ENCODE peak calls at places on chromosome 22, in six cellular contexts. H is astrocyte, J is vagina, B is fibroblast of lung, I is progenitor cell of endocrine pancreas, E is HL-60. U is an unnamed sample.

GRCh38 chr22:38467904-38468760 is at the start of gene KDELR3:
- DNase-seq in H (peak), J (no peak), B (peak), I (no peak), E (no peak), U (no peak)

GRCh38 chr22:36383110-36383581 is 4.6 kb downstream of the MYH9 start:
- DNase-seq in H (peak), J (no peak), B (peak), I (no peak), E (peak), U (no peak)

GRCh38 chr22:38943882-38944281 is 13.5 kb upstream of the APOBEC3A start:
- DNase-seq in H (no peak), J (no peak), B (no peak), I (no peak), E (no peak), U (no peak)

GRCh38 chr22:25402501-25403283 is 161.8 kb upstream of the GRK3 start:
- DNase-seq in H (peak), J (peak), B (peak), I (no peak), E (no peak), U (no peak)

GRCh38 chr22:22091400-22091878 is 108.9 kb upstream of the TOP3B start:
- DNase-seq in H (no peak), J (no peak), B (no peak), I (no peak), E (no peak), U (no peak)

GRCh38 chr22:37775785-37776638 is 31.7 kb upstream of the GCAT start:
- DNase-seq in H (peak), J (no peak), B (peak), I (no peak), E (no peak), U (no peak)

GRCh38 chr22:18032455-18033101 is 8.2 kb upstream of the MICAL3 start:
- DNase-seq in H (peak), J (no peak), B (peak), I (no peak), E (no peak), U (no peak)

GRCh38 chr22:22938672-22939536 is 51.3 kb downstream of the IGLL5 start:
- DNase-seq in H (no peak), J (no peak), B (no peak), I (no peak), E (no peak), U (peak)

GRCh38 chr22:17570851-17571631 is 7.7 kb downstream of the SLC25A18 start:
- DNase-seq in H (peak), J (peak), B (peak), I (no peak), E (no peak), U (no peak)

GRCh38 chr22:48439560-48440135 is 1388.0 kb downstream of the BRD1 start:
- DNase-seq in H (no peak), J (no peak), B (no peak), I (no peak), E (no peak), U (no peak)

GRCh38 chr22:32202539-32203180 is 2.2 kb downstream of the RFPL2 start:
- DNase-seq in H (peak), J (no peak), B (peak), I (peak), E (peak), U (no peak)

GRCh38 chr22:37749831-37750595 is 53.2 kb downstream of the TRIOBP start:
- DNase-seq in H (peak), J (no peak), B (peak), I (no peak), E (no peak), U (no peak)

GRCh38 chr22:21816787-21817496 is 50.5 kb downstream of the MAPK1 start:
- DNase-seq in H (peak), J (no peak), B (peak), I (no peak), E (peak), U (peak)

GRCh38 chr22:26779929-26780328 is 122.5 kb downstream of the MIAT start:
- DNase-seq in H (no peak), J (no peak), B (no peak), I (no peak), E (no peak), U (no peak)

GRCh38 chr22:37331034-37331428 is 48.7 kb downstream of the CYTH4 start:
- DNase-seq in H (peak), J (no peak), B (peak), I (no peak), E (no peak), U (no peak)

GRCh38 chr22:20955548-20955947 is 11.5 kb upstream of the AIFM3 start:
- DNase-seq in H (no peak), J (no peak), B (no peak), I (no peak), E (peak), U (no peak)

GRCh38 chr22:37760152-37760551 is 47.6 kb upstream of the GCAT start:
- DNase-seq in H (no peak), J (no peak), B (no peak), I (no peak), E (no peak), U (no peak)

GRCh38 chr22:35212020-35212419 is 45.3 kb upstream of the HMGXB4 start:
- DNase-seq in H (peak), J (no peak), B (no peak), I (no peak), E (no peak), U (no peak)

GRCh38 chr22:17176715-17177114 is 17.6 kb upstream of the HDHD5 start:
- DNase-seq in H (no peak), J (no peak), B (no peak), I (no peak), E (no peak), U (no peak)

GRCh38 chr22:30348837-30349236 is 7.9 kb downstream of the SF3A1 start:
- DNase-seq in H (no peak), J (no peak), B (peak), I (no peak), E (no peak), U (no peak)

GRCh38 chr22:37740455-37741311 is 43.8 kb downstream of the TRIOBP start:
- DNase-seq in H (no peak), J (no peak), B (no peak), I (no peak), E (no peak), U (no peak)

GRCh38 chr22:29167032-29167911 is 38.4 kb upstream of the EMID1 start:
- DNase-seq in H (no peak), J (no peak), B (no peak), I (no peak), E (peak), U (no peak)

GRCh38 chr22:35684270-35684700 is 33.4 kb upstream of the APOL5 start:
- DNase-seq in H (no peak), J (no peak), B (peak), I (no peak), E (no peak), U (no peak)

GRCh38 chr22:35987994-35988393 is 40.6 kb downstream of the RBFOX2 start:
- DNase-seq in H (no peak), J (no peak), B (no peak), I (no peak), E (no peak), U (no peak)

GRCh38 chr22:38940985-38941384 is 16.4 kb upstream of the APOBEC3A start:
- DNase-seq in H (peak), J (no peak), B (no peak), I (no peak), E (no peak), U (no peak)

GRCh38 chr22:26848244-26848920 is 191.0 kb downstream of the MIAT start:
- DNase-seq in H (peak), J (peak), B (no peak), I (no peak), E (no peak), U (no peak)

GRCh38 chr22:28942801-28943500 is 59.6 kb downstream of the ZNRF3 start:
- DNase-seq in H (no peak), J (no peak), B (no peak), I (no peak), E (no peak), U (no peak)

GRCh38 chr22:37981282-37982011 is 2.9 kb downstream of the SOX10 start:
- DNase-seq in H (no peak), J (no peak), B (no peak), I (no peak), E (no peak), U (no peak)

DNA sequence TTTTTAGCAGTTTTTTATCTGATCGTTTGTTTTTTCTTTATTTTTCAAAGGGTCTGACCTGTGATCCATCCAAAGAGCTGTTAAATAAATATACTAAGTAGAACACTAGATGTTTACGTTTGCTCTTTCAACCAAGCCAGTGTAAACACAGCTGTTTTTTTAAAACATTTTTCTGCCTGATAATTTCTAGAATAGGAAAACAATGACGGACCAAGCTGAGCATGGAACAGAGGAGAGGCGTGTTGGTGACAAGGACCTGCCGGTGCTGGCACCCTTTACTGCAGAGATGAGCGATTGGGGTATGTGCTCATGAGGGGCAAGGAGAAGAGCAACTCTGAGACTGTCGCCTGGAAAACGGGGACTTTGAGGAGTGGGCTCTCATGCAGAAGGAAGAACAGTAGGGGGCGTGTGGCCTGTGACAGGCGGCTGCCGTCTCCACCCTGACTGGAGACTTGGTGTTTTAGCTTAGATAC is 28.6 kb upstream of the PANX2 start:
- DNase-seq in H (no peak), J (no peak), B (peak), I (no peak), E (no peak), U (no peak)
- TF ChIP-seq CTCF in H (no peak), J (no peak), B (peak), I (peak), E (no peak), U (no peak)

GRCh38 chr22:43857367-43857766 is 4.9 kb downstream of the SULT4A1 start:
- DNase-seq in H (no peak), J (no peak), B (no peak), I (no peak), E (no peak), U (no peak)
- TF ChIP-seq CTCF in H (no peak), J (no peak), B (no peak), I (no peak), E (no peak), U (no peak)

DNA sequence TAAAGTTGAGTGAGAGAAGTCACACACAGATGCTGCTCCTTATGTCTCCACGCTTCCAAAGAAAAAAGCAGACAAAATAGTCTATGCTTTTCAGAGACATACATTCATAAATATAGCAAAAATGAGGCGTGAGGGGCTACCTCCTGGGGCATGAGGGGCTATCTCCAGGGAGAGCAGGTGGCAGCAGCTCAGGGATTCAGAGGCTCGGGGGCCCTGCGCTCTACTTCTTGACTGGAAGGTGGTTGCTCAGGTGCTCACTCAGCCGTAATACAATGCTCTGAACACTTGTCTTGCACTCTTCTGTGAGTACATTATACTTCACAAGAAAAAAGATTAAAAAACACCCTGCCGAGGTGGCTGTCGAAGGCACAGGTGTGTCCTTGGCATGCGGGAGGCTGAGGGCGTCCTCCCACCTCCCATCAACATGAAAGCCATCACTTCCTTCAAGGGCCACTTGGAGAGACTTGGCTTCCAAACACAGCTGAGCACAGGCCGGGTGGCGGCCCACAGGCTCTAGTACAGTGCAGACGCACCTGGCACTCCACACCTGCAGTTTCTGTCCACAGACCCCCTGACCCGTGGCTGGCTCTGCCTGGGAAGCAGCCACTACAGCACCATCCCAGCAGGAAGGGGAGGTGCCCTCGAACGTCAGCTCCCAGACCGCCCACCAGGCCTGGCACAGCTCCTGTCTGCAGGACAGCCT is 37.0 kb downstream of the GNB1L start:
- DNase-seq in H (no peak), J (no peak), B (no peak), I (no peak), E (no peak), U (no peak)
- TF ChIP-seq CTCF in H (no peak), J (no peak), B (no peak), I (no peak), E (no peak), U (no peak)

DNA sequence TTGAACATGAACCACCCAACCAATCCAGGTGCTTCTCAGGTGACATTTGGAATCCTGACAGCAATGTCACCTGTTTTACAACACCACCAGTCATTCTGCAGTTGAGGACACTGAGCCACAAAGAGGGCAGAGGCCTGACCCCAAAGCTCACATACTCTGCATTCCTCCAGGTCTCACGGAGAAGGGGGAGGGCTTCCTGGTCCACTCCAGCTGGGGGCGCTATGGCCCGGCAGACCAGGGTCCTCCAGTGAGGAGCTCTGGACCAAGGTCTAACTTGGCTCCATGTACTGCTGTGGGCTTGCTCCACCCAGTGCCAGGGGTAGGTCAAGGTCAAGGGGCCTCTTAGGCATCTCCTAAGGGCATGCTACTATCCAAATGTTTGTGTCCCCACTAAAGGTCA is 1.5 kb upstream of the PNPLA3 start:
- DNase-seq in H (no peak), J (no peak), B (no peak), I (no peak), E (no peak), U (no peak)
- TF ChIP-seq CTCF in H (no peak), J (no peak), B (no peak), I (no peak), E (no peak), U (no peak)

DNA sequence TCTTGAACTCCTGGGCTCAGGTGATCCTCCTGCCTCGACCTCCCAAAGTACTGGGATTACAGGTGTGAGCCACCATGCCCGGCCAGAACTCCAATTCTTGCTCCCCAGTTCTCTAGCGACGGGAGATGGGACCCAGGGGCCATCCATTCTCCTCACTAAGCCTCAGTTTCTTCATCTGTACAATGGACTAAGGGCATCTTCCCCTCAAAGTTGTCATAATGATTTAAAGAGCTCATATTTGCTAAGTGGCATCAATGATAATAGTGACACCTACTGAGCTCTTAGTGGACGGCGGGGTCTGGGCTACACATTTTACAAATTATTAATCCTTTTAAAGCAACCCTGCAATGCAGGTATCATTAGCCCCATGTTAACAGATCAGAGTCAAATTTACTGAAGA is 34.5 kb downstream of the KIAA0930 start:
- DNase-seq in H (no peak), J (no peak), B (no peak), I (no peak), E (no peak), U (no peak)
- TF ChIP-seq CTCF in H (no peak), J (no peak), B (no peak), I (no peak), E (no peak), U (no peak)

DNA sequence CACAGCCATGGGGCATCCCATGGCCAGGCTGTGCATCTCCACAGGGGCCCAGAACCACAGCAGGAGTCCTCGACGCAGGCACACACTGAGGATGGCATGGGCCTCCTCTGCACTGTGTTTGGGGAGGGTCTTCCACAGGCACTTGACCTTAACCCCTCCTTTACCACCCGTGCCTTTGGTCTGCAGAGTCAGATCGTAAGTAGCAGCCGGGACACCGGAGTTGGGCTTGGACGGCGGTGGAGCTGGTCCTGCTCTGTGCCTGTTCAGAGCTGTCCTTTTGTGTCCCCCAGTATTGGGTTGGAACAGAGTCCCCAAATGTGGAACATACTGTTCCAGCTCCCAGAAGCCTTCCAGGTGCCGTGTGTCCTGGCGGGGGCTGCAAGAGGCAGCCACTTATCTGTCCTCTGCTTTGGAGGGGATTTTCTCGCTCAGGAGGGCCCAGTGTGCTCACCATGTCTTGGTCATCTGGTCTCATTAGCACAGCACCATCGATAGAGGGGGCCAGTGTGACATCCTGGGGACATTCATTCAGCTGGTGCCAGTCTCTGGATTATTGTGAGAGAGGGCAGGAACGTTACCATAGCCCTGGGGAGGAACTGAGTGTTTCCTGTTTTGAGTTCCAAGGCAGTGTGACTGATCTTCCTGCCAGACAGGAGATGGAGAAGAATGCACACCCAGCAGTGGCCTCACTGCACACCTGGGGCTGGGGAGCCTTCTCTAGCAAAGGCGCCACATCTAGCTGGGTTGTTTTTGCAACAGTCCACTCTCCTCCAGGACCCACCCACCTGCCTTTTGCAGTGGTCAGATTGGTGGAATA is 12.4 kb downstream of the CRELD2 start:
- DNase-seq in H (peak), J (no peak), B (peak), I (no peak), E (peak), U (peak)
- TF ChIP-seq CTCF in H (peak), J (no peak), B (peak), I (peak), E (peak), U (peak)

GRCh38 chr22:50456466-50457234 is 18.2 kb downstream of the SBF1 start:
- DNase-seq in H (no peak), J (no peak), B (no peak), I (no peak), E (no peak), U (no peak)
- TF ChIP-seq CTCF in H (no peak), J (no peak), B (peak), I (peak), E (peak), U (no peak)

GRCh38 chr22:24232124-24232523 is 12.8 kb downstream of the GGT5 start:
- DNase-seq in H (no peak), J (no peak), B (no peak), I (no peak), E (no peak), U (no peak)
- TF ChIP-seq CTCF in H (no peak), J (no peak), B (no peak), I (no peak), E (no peak), U (no peak)

GRCh38 chr22:42700355-42700754 is 20.3 kb downstream of the A4GALT start:
- DNase-seq in H (no peak), J (no peak), B (no peak), I (no peak), E (no peak), U (no peak)

GRCh38 chr22:42704896-42705295 is 15.8 kb downstream of the A4GALT start:
- DNase-seq in H (no peak), J (no peak), B (no peak), I (no peak), E (no peak), U (no peak)

GRCh38 chr22:42700901-42701300 is 19.8 kb downstream of the A4GALT start:
- DNase-seq in H (no peak), J (no peak), B (no peak), I (no peak), E (no peak), U (no peak)

GRCh38 chr22:42701694-42702093 is 19.0 kb downstream of the A4GALT start:
- DNase-seq in H (no peak), J (no peak), B (no peak), I (no peak), E (no peak), U (no peak)

DNA sequence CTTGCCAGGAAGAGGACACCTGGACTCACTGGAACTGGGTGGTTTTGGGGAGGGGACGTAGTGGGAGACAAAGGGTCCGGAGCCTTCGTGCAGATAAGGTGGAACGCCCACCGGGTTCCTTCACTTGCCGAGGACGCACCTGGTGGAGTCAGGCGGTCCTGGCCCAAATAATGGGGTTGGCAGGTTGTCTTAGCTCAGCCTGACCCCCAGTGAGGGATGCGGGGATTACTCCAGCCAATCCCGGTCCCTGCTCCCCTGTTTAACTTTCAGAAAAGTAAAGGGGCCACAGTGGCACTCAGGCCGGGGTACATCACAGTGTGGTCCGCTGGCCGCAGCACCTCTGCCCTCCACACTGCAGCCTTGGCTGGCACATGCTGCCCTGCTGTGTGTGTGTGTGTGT is 18.0 kb downstream of the A4GALT start:
- DNase-seq in H (no peak), J (no peak), B (no peak), I (no peak), E (no peak), U (no peak)
- TF ChIP-seq CTCF in H (no peak), J (no peak), B (no peak), I (no peak), E (no peak), U (no peak)

U was measured in CD14-positive monocyte.